ENCODE peak calls at places on chromosomes 12 and 14, in seven cellular contexts. C is heart right ventricle, D is body of pancreas, B is fibroblast of lung, L is GM23338, A is Peyer's patch, J is gastrocnemius medialis. U is an unnamed sample.

GRCh38 chr14:78088941-78089340 is 81.2 kb upstream of the NRXN3 start:
- DNase-seq in C (no peak), D (no peak), B (no peak), L (peak; percentile 27), A (no peak), J (peak; percentile 76), U (no peak)

GRCh38 chr14:96762650-96763049 is 34.5 kb upstream of the VRK1 start:
- DNase-seq in C (no peak), D (no peak), B (peak; percentile 50), L (peak; percentile 93), A (no peak), J (no peak), U (peak; percentile 5)

GRCh38 chr14:22163051-22163450 is 426.0 kb downstream of the DAD1 start:
- DNase-seq in C (no peak), D (no peak), B (no peak), L (peak; percentile 66), A (no peak), J (no peak), U (no peak)

GRCh38 chr12:24944598-24944975 is 4.3 kb downstream of the BCAT1 start:
- DNase-seq in C (no peak), D (no peak), B (no peak), L (no peak), A (no peak), J (no peak), U (no peak)

GRCh38 chr12:6684609-6685008 is 4.6 kb downstream of the ZNF384 start:
- DNase-seq in C (no peak), D (no peak), B (no peak), L (peak; percentile 89), A (no peak), J (no peak), U (no peak)

GRCh38 chr14:63986789-63987533 is 134.2 kb downstream of the SYNE2 start:
- DNase-seq in C (no peak), D (no peak), B (peak; percentile 65), L (no peak), A (no peak), J (no peak), U (no peak)

GRCh38 chr12:1691123-1692007 is 495 bp downstream of the ADIPOR2 start:
- DNase-seq in C (no peak), D (peak; percentile 42), B (peak; percentile 21), L (peak; percentile 86), A (no peak), J (peak; percentile 36), U (peak; percentile 63)

GRCh38 chr12:105427883-105428282 is 97.4 kb downstream of the C12orf75 start:
- DNase-seq in C (no peak), D (no peak), B (peak; percentile 52), L (no peak), A (no peak), J (no peak), U (no peak)

GRCh38 chr12:127629066-127629820 is 637.7 kb upstream of the TMEM132C start:
- DNase-seq in C (no peak), D (no peak), B (peak; percentile 60), L (no peak), A (no peak), J (no peak), U (no peak)

GRCh38 chr12:113805673-113806072 is 160.5 kb downstream of the RBM19 start:
- DNase-seq in C (no peak), D (no peak), B (no peak), L (no peak), A (no peak), J (no peak), U (no peak)
- H3K4me3 ChIP-seq in C (no peak overlapping the region), D (no peak overlapping the region), B (no peak overlapping the region), L (no peak overlapping the region), A (no peak overlapping the region), J (no peak overlapping the region), U (no peak overlapping the region)

DNA sequence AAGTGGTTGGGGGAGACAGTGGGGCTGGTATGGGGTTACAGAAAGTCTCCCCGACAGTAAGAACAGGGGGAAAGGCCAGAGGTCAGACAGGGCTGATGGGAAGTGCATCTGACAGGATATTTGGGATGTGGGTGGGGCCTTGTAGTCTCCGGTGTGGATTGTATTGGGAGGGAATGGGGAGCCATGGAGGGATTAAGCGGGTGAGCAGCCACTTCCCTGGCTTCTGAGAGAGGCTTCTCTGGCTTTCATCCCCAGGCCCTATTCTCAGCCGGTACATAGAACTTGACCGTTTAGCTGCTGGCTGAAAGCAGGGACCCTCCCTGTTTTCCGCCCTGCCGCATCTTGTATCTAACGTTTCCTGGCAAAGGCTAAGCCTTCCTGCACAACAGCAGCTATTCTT is 222.0 kb upstream of the LHX5 start:
- DNase-seq in C (no peak), D (no peak), B (no peak), L (no peak), A (no peak), J (no peak), U (no peak)
- H3K27me3 ChIP-seq in C (peaks cover 71% of the 10 kb centered on the region), D (no peaks in the 10 kb centered on the region), B (no peaks in the 10 kb centered on the region), L (no peaks in the 10 kb centered on the region), A (no peaks in the 10 kb centered on the region), J (peaks cover 3% of the 10 kb centered on the region), U (peaks cover 7% of the 10 kb centered on the region)

GRCh38 chr12:32542550-32543229 is 136.4 kb upstream of the DNM1L start:
- DNase-seq in C (no peak), D (no peak), B (no peak), L (no peak), A (no peak), J (no peak), U (no peak)
- H3K4me1 ChIP-seq in C (peaks cover 71% of the 10 kb centered on the region), D (peaks cover 53% of the 10 kb centered on the region), B (peaks cover 3% of the 10 kb centered on the region), L (peaks cover 46% of the 10 kb centered on the region), A (peaks cover 45% of the 10 kb centered on the region), J (peaks cover 69% of the 10 kb centered on the region), U (no peaks in the 10 kb centered on the region)

GRCh38 chr14:70987042-70987441 is 79.8 kb downstream of the PCNX1 start:
- DNase-seq in C (no peak), D (no peak), B (peak; percentile 67), L (no peak), A (no peak), J (no peak), U (no peak)

GRCh38 chr14:70993931-70994330 is 86.7 kb downstream of the PCNX1 start:
- DNase-seq in C (no peak), D (no peak), B (no peak), L (no peak), A (no peak), J (no peak), U (no peak)

DNA sequence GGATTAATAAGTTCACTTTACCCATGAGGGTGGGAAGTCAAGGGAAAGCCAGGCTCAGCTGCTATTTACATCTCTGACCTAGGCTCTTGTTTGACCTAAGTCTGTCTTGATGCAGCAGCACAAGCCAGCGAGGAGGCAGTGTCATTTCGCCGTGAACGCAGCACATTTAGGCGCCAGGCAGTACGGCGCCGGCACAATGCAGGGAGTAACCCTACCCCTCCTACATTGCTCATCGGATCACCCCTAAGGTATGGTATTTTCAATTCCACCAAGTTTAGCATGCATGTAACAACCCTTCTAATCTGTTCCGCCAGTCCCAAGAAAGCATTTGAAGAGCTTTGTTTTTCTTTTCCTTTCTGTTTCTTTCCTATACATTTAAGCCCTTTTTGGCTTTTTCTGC is 81.2 kb downstream of the PCNX1 start:
- DNase-seq in C (no peak), D (no peak), B (peak; percentile 28), L (peak; percentile 42), A (no peak), J (no peak), U (no peak)
- H3K4me3 ChIP-seq in C (no peak overlapping the region), D (no peak overlapping the region), B (no peak overlapping the region), L (no peak overlapping the region), A (no peak overlapping the region), J (no peak overlapping the region), U (no peak overlapping the region)

DNA sequence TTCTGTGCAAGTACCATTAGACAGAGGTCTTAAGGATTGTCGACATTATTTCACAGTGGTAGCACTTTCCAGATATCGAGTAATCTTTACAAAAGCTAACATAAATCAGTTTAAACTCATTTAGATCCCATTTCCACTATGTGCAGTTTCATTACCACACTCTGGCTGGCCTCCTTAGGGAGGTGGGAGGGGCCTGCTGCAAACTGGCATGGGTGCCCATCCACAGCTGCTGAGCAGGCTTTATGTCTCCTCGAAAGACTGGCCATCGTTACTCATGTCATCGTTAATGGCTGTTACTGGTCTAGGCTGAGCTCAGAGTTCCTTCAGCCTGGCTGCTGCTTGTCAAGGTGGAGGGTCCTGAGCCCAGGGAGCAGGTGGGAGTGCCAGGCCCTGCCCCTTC is 68.4 kb downstream of the FBXW8 start:
- DNase-seq in C (no peak), D (no peak), B (no peak), L (no peak), A (no peak), J (no peak), U (no peak)
- H3K27me3 ChIP-seq in C (no peaks in the 10 kb centered on the region), D (no peaks in the 10 kb centered on the region), B (no peaks in the 10 kb centered on the region), L (no peaks in the 10 kb centered on the region), A (no peaks in the 10 kb centered on the region), J (no peaks in the 10 kb centered on the region), U (no peaks in the 10 kb centered on the region)

GRCh38 chr14:74962059-74962458 is 6.7 kb upstream of the PGF start:
- DNase-seq in C (no peak), D (no peak), B (no peak), L (no peak), A (no peak), J (no peak), U (no peak)
- H3K4me1 ChIP-seq in C (peaks cover 31% of the 10 kb centered on the region), D (no peaks in the 10 kb centered on the region), B (no peaks in the 10 kb centered on the region), L (no peaks in the 10 kb centered on the region), A (no peaks in the 10 kb centered on the region), J (peaks cover 24% of the 10 kb centered on the region), U (peaks cover 7% of the 10 kb centered on the region)

GRCh38 chr12:121783771-121784170 is 9.7 kb downstream of the RHOF start:
- DNase-seq in C (no peak), D (no peak), B (no peak), L (no peak), A (no peak), J (no peak), U (no peak)

GRCh38 chr12:121782616-121782966 is 10.9 kb downstream of the RHOF start:
- DNase-seq in C (no peak), D (no peak), B (no peak), L (no peak), A (no peak), J (no peak), U (no peak)

GRCh38 chr12:121784460-121784859 is 9.0 kb downstream of the RHOF start:
- DNase-seq in C (no peak), D (no peak), B (peak; percentile 94), L (no peak), A (no peak), J (no peak), U (no peak)

GRCh38 chr12:121780429-121780828 is 13.1 kb downstream of the RHOF start:
- DNase-seq in C (no peak), D (no peak), B (no peak), L (no peak), A (no peak), J (no peak), U (no peak)

DNA sequence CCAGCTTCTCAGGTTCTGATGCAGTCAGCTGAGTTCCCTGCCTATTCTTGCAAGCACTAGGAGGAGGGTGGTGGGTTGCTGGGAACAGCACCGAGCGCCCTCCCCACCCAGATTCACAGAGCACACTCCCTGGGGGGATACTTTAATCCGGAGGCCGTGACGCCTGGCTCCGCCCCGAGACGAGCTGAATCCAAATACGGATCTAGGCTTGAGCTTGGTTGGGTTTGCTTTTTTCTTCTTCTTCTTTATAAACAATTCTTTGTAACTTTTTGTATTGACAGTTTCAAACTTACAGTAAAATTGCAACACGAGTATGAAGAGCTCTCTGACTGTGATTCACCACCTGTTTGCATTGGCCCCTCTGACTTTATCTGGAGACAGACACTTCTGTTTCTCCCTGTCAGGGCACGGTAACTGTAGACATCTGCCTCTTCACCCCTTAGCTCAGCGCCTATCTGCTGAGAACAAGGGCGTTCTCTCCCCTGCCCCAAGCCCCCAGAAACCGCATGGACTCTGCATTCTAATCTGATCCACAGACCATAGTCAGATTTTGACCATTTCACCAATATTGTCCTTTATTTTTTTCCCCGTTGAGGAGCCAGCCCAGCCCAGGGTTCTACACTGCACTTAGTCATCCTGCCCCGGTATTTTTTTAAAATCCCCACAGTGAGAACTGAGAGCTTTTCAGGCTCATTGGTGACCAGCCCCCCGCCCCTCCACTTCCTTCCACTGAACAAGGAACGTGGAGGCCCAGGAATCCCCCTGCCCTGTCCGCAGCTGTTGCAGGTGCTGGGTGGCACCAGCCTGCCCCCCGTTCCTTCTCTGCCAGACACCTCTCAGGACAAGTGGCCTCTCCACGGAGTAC is 11.5 kb downstream of the RHOF start:
- DNase-seq in C (no peak), D (no peak), B (no peak), L (no peak), A (no peak), J (no peak), U (no peak)
- H3K4me3 ChIP-seq in C (no peak overlapping the region), D (no peak overlapping the region), B (no peak overlapping the region), L (no peak overlapping the region), A (no peak overlapping the region), J (no peak overlapping the region), U (no peak overlapping the region)